ENCODE peak calls at places on chromosomes 13 and 19, in seven cellular contexts. F is fibroblast of lung, C is thoracic aorta, H is MM.1S, I is tibial artery, T is uterus, O is upper lobe of left lung. L is an unnamed sample.

GRCh38 chr13:60335531-60335930 is 61.5 kb upstream of the TDRD3 start:
- DNase-seq in H (no peak), I (no peak), O (no peak), F (peak; percentile 20), C (no peak), T (no peak), L (no peak)

GRCh38 chr13:27868639-27869435 is 51.0 kb upstream of the PDX1 start:
- DNase-seq in C (no peak), T (no peak), H (peak; percentile 9), O (no peak), I (no peak), F (no peak), L (no peak)

GRCh38 chr13:49678172-49678914 is 12.9 kb downstream of the EBPL start:
- DNase-seq in H (no peak), F (no peak), C (no peak), I (no peak), T (no peak), O (peak; percentile 73), L (no peak)

GRCh38 chr13:22047082-22047784 is 376.4 kb downstream of the FGF9 start:
- DNase-seq in H (no peak), C (no peak), F (no peak), T (no peak), O (no peak), I (no peak), L (no peak)

GRCh38 chr19:54186934-54187381 is 2.4 kb downstream of the MBOAT7 start:
- DNase-seq in H (no peak), I (no peak), O (no peak), C (no peak), F (no peak), T (no peak), L (no peak)

GRCh38 chr13:87426737-87427136 is 244.4 kb upstream of the SLITRK5 start:
- DNase-seq in O (no peak), F (no peak), C (no peak), I (no peak), H (no peak), T (no peak), L (no peak)

GRCh38 chr13:37187110-37187509 is 81.6 kb upstream of the CSNK1A1L start:
- DNase-seq in F (peak; percentile 90), I (no peak), H (no peak), T (no peak), C (no peak), O (no peak), L (no peak)

GRCh38 chr19:33689886-33690285 is 68.1 kb downstream of the CHST8 start:
- DNase-seq in O (no peak), F (no peak), C (no peak), T (no peak), H (no peak), I (peak; percentile 58), L (no peak)

GRCh38 chr19:13079542-13079986 is 23.1 kb downstream of the LYL1 start:
- DNase-seq in H (no peak), C (no peak), F (peak; percentile 63), T (peak; percentile 83), O (no peak), I (no peak), L (no peak)

GRCh38 chr13:69274231-69274630 is 833.4 kb upstream of the ATXN8OS start:
- DNase-seq in I (no peak), H (no peak), C (no peak), O (no peak), F (no peak), T (no peak), L (no peak)

GRCh38 chr19:55080121-55080914 is 4.6 kb downstream of the EPS8L1 start:
- DNase-seq in I (no peak), F (peak; percentile 47), H (no peak), C (no peak), O (peak; percentile 94), T (no peak), L (no peak)

GRCh38 chr19:46494115-46494935 is 1.3 kb downstream of the PNMA8B start:
- DNase-seq in H (no peak), F (no peak), O (peak; percentile 73), I (no peak), C (no peak), T (no peak), L (no peak)

GRCh38 chr19:21483589-21484170 is 21.7 kb upstream of the ZNF429 start:
- DNase-seq in H (no peak), I (peak; percentile 66), O (peak; percentile 88), C (no peak), T (peak; percentile 51), F (no peak), L (peak; percentile 20)

GRCh38 chr19:31260171-31260933 is 88.9 kb downstream of the TSHZ3 start:
- DNase-seq in F (no peak), I (peak; percentile 45), T (no peak), O (no peak), H (no peak), C (no peak), L (no peak)

GRCh38 chr13:40087021-40088002 is 431.9 kb downstream of the COG6 start:
- DNase-seq in F (no peak), T (no peak), C (no peak), I (no peak), H (no peak), O (no peak), L (no peak)

GRCh38 chr19:12789098-12789903 is 2.0 kb upstream of the JUNB start:
- DNase-seq in H (peak; percentile 37), O (no peak), I (no peak), C (no peak), F (no peak), T (peak; percentile 62), L (no peak)

GRCh38 chr19:5354403-5354802 is 13.8 kb upstream of the PTPRS start:
- DNase-seq in I (no peak), T (no peak), O (no peak), H (no peak), F (no peak), C (no peak), L (no peak)

GRCh38 chr19:7905298-7905697 is 1.6 kb downstream of the MAP2K7 start:
- DNase-seq in O (peak; percentile 66), F (no peak), H (no peak), I (no peak), T (no peak), C (no peak), L (no peak)

GRCh38 chr13:20828540-20829364 is 55.0 kb upstream of the EEF1AKMT1 start:
- DNase-seq in C (no peak), I (no peak), T (peak; percentile 39), H (peak; percentile 43), F (peak; percentile 47), O (no peak), L (peak; percentile 70)

GRCh38 chr19:38975214-38975860 is at the start of gene FBXO17:
- DNase-seq in H (no peak), T (peak; percentile 51), O (peak; percentile 92), I (peak; percentile 81), C (no peak), F (peak; percentile 72), L (peak; percentile 34)

GRCh38 chr13:112466132-112467025 is 90.2 kb downstream of the SPACA7 start:
- DNase-seq in F (no peak), H (no peak), O (peak; percentile 78), C (no peak), T (no peak), I (no peak), L (no peak)

GRCh38 chr13:42574435-42575311 is 721 bp downstream of the TNFSF11 start:
- DNase-seq in O (peak; percentile 81), F (no peak), I (no peak), H (no peak), T (no peak), C (no peak), L (no peak)

GRCh38 chr19:39843919-39844793 is 2.0 kb downstream of the FBL start:
- DNase-seq in I (no peak), F (peak; percentile 32), T (no peak), H (peak; percentile 72), O (no peak), C (no peak), L (no peak)

GRCh38 chr13:102141625-102142472 is 260.0 kb downstream of the FGF14 start:
- DNase-seq in H (peak; percentile 27), T (no peak), C (no peak), F (peak; percentile 23), I (no peak), O (no peak), L (no peak)

GRCh38 chr13:88196106-88196505 is 524.9 kb downstream of the SLITRK5 start:
- DNase-seq in O (no peak), C (no peak), H (no peak), I (no peak), F (no peak), T (no peak), L (no peak)

GRCh38 chr19:55113570-55114039 is 3.8 kb downstream of the PPP1R12C start:
- DNase-seq in H (no peak), C (peak; percentile 92), I (peak; percentile 97), T (peak; percentile 99), O (peak; percentile 75), F (peak; percentile 83), L (peak; percentile 90)

GRCh38 chr13:44969858-44970484 is 19.3 kb downstream of the NUFIP1 start:
- DNase-seq in C (no peak), I (no peak), H (peak; percentile 9), O (no peak), T (no peak), F (peak; percentile 66), L (no peak)
- H3K27ac ChIP-seq in C (no peak overlapping the region), I (peak overlapping the region; percentile 48), H (no peak overlapping the region), O (no peak overlapping the region), T (peak overlapping the region; percentile 66), F (no peak overlapping the region), L (no peak overlapping the region)

GRCh38 chr19:18514800-18515682 is 6.8 kb downstream of the ELL start:
- DNase-seq in H (no peak), O (no peak), I (no peak), T (peak; percentile 70), C (no peak), F (no peak), L (no peak)
- H3K27ac ChIP-seq in H (no peak overlapping the region), O (peak overlapping the region; percentile 88), I (peak overlapping the region; percentile 14), T (peak overlapping the region; percentile 80), C (peak overlapping the region; percentile 48), F (peak overlapping the region; percentile 75), L (no peak overlapping the region)

DNA sequence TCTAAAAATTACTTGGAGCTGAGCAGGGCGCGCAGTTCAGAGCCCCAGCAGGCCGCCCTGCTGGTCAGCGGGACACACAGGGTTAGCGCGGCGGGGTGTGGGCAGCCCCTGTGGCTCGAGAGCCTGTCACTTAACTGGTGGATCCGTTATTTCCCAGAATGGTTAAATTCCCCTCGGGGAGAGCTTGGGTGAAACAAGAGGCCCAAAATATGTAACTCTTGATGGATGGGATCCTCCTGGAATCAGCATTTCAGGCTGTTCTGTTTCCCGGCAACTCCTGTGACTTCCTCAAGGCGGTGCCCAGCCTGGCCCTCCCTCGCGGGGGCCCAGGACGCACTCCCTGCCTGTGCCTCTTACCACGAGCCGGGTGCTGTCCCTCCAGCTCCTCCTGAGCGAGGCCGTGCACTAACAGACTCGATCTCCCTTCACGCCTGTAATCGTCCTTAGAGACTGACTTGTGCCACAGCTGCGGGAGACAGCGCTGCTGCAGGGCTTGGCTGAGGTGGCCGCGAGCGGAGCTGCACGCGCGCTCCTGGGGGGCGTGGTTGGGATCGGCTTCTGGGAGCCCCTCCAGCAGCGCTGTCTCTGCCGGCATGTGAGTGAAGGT is 9.7 kb downstream of the PTBP1 start:
- DNase-seq in I (no peak), C (no peak), O (peak; percentile 75), H (no peak), F (no peak), T (no peak), L (no peak)
- H3K27ac ChIP-seq in I (no peak overlapping the region), C (no peak overlapping the region), O (no peak overlapping the region), H (no peak overlapping the region), F (no peak overlapping the region), T (no peak overlapping the region), L (no peak overlapping the region)

DNA sequence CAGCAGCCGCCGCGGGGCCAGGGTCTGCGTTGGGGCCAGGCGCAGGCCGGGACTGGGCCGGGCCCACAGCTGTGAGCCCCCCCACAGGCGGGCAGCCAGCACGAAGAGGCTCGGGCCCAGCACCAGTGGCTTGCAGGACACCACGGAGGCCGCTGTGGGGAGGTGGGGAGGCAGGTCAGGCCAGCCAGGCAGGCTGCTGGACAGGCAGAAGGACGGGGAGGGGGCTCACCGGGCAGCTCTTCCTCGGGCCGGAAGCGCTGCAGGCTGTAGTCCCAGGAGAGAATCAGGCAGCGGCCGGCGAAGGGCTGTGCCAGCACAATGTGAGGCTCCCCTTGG is 8.3 kb downstream of the LGI4 start:
- DNase-seq in T (no peak), H (no peak), I (no peak), F (no peak), C (no peak), O (peak; percentile 79), L (no peak)
- H3K27ac ChIP-seq in T (peak overlapping the region; percentile 96), H (no peak overlapping the region), I (peak overlapping the region; percentile 90), F (no peak overlapping the region), C (no peak overlapping the region), O (peak overlapping the region; percentile 85), L (peak overlapping the region; percentile 96)